ENCODE peak calls at places on chromosomes 7 and 10, in eight cellular contexts. A, Y, N, X, H, F, Q and G are unnamed samples.

GRCh38 chr7:66558660-66559465 is 69.8 kb upstream of the KCTD7 start:
- DNase-seq in Q (peak), F (no peak), H (no peak), A (no peak), Y (no peak), X (no peak), N (peak), G (no peak)

GRCh38 chr7:20793258-20793657 is 6.6 kb upstream of the SP8 start:
- DNase-seq in A (no peak), N (no peak), F (no peak), Q (no peak), X (no peak), Y (no peak), H (no peak), G (no peak)

GRCh38 chr7:115844857-115845256 is 185.7 kb downstream of the TFEC start:
- DNase-seq in A (no peak), X (no peak), F (no peak), Y (no peak), Q (no peak), H (no peak), N (no peak), G (no peak)

GRCh38 chr7:27155816-27156507 is 513 bp downstream of the HOXA7 start:
- DNase-seq in A (no peak), Q (peak), X (no peak), H (no peak), N (no peak), Y (no peak), F (no peak), G (peak)

GRCh38 chr10:101066146-101066889 is 4.5 kb downstream of the KAZALD1 start:
- DNase-seq in N (no peak), H (no peak), F (no peak), X (peak), Y (peak), Q (peak), A (no peak), G (peak)

GRCh38 chr7:155230169-155230593 is 67.5 kb upstream of the INSIG1 start:
- DNase-seq in N (peak), H (no peak), X (no peak), F (peak), A (no peak), Q (peak), Y (no peak), G (peak)

GRCh38 chr7:107495516-107495915 is 25.7 kb downstream of the GPR22 start:
- DNase-seq in N (no peak), X (no peak), H (no peak), Y (no peak), A (no peak), Q (no peak), F (no peak), G (no peak)

GRCh38 chr10:14601872-14602725 is 172.6 kb downstream of the FAM107B start:
- DNase-seq in F (no peak), N (no peak), Q (peak), H (peak), X (no peak), A (peak), Y (peak), G (peak)

GRCh38 chr7:112995091-112995824 is 91.4 kb downstream of the GPR85 start:
- DNase-seq in X (no peak), Y (no peak), A (no peak), Q (no peak), H (no peak), F (no peak), N (no peak), G (no peak)

GRCh38 chr7:94701555-94701973 is 45.6 kb upstream of the SGCE start:
- DNase-seq in A (no peak), H (no peak), Q (peak), F (no peak), N (no peak), X (no peak), Y (no peak), G (peak)

GRCh38 chr7:107201795-107202450 is 33.1 kb downstream of the HBP1 start:
- DNase-seq in Y (no peak), X (no peak), N (no peak), F (no peak), H (peak), Q (peak), A (no peak), G (peak)

GRCh38 chr10:77890097-77890496 is 36.5 kb downstream of the DLG5 start:
- DNase-seq in A (no peak), F (no peak), H (no peak), Y (no peak), X (no peak), Q (peak), N (no peak), G (peak)

GRCh38 chr7:29878081-29878688 is 71.9 kb downstream of the WIPF3 start:
- DNase-seq in F (no peak), Q (peak), A (peak), X (no peak), N (no peak), Y (peak), H (peak), G (peak)